ENCODE peak calls at places on chromosomes 13 and 19, in seven cellular contexts. G is heart right ventricle, Z is endodermal cell, P is A549, Q is breast epithelium, C is astrocyte of the cerebellum, N is neural crest cell. E is an unnamed sample.

GRCh38 chr19:7698583-7698982 is 3.3 kb downstream of the FCER2 start:
- DNase-seq in G (no peak), Z (no peak), P (no peak), Q (no peak), C (no peak), N (no peak), E (no peak)

GRCh38 chr13:40958655-40959054 is 60.5 kb downstream of the ELF1 start:
- DNase-seq in G (no peak), Z (no peak), P (no peak), Q (no peak), C (no peak), N (no peak), E (no peak)

GRCh38 chr19:41225238-41226052 is 6.4 kb downstream of the AXL start:
- DNase-seq in G (peak), Z (no peak), P (peak), Q (peak), C (peak), N (no peak), E (no peak)

GRCh38 chr13:30933334-30933681 is 852 bp downstream of the TEX26 start:
- DNase-seq in G (no peak), Z (no peak), P (no peak), Q (no peak), C (no peak), N (no peak), E (no peak)

GRCh38 chr19:1843646-1844394 is 4.5 kb downstream of the REXO1 start:
- DNase-seq in G (no peak), Z (peak), P (no peak), Q (no peak), C (no peak), N (no peak), E (no peak)

GRCh38 chr19:13055213-13056051 is 47.2 kb downstream of the LYL1 start:
- DNase-seq in G (peak), Z (peak), P (no peak), Q (peak), C (peak), N (no peak), E (peak)

GRCh38 chr13:69324109-69324886 is 783.3 kb upstream of the ATXN8OS start:
- DNase-seq in G (no peak), Z (no peak), P (no peak), Q (no peak), C (no peak), N (no peak), E (no peak)

GRCh38 chr13:29594710-29595379 is 643 bp downstream of the SLC7A1 start:
- DNase-seq in G (no peak), Z (peak), P (peak), Q (peak), C (no peak), N (peak), E (peak)

GRCh38 chr19:6735181-6735891 is 2.0 kb downstream of the GPR108 start:
- DNase-seq in G (no peak), Z (peak), P (no peak), Q (no peak), C (no peak), N (no peak), E (no peak)

GRCh38 chr13:113013303-113013702 is 44.3 kb downstream of the MCF2L start:
- DNase-seq in G (no peak), Z (no peak), P (no peak), Q (peak), C (no peak), N (no peak), E (no peak)

GRCh38 chr19:32677657-32678056 is 2.0 kb downstream of the RGS9BP start:
- DNase-seq in G (no peak), Z (peak), P (no peak), Q (no peak), C (no peak), N (no peak), E (no peak)

GRCh38 chr19:51479531-51480331 is 1.4 kb downstream of the CEACAM18 start:
- DNase-seq in G (no peak), Z (no peak), P (no peak), Q (no peak), C (no peak), N (no peak), E (no peak)

GRCh38 chr13:35086667-35087066 is 144.6 kb downstream of the NBEA start:
- DNase-seq in G (no peak), Z (no peak), P (no peak), Q (no peak), C (no peak), N (no peak), E (no peak)

GRCh38 chr19:53254451-53255341 is at the start of gene ZNF677:
- DNase-seq in G (peak), Z (peak), P (no peak), Q (peak), C (peak), N (peak), E (peak)

GRCh38 chr13:113062691-113063090 is 42.9 kb upstream of the F7 start:
- DNase-seq in G (no peak), Z (no peak), P (no peak), Q (no peak), C (no peak), N (no peak), E (no peak)

GRCh38 chr13:113432509-113433270 is 20.6 kb downstream of the ADPRHL1 start:
- DNase-seq in G (no peak), Z (peak), P (no peak), Q (no peak), C (no peak), N (no peak), E (no peak)

GRCh38 chr19:51440846-51441409 is 17.3 kb downstream of the SIGLEC8 start:
- DNase-seq in G (no peak), Z (no peak), P (no peak), Q (no peak), C (no peak), N (no peak), E (no peak)

GRCh38 chr19:41995959-41996797 is 2.1 kb upstream of the ATP1A3 start:
- DNase-seq in G (no peak), Z (peak), P (peak), Q (no peak), C (no peak), N (peak), E (no peak)

GRCh38 chr19:46828484-46828883 is 22.2 kb downstream of the AP2S1 start:
- DNase-seq in G (no peak), Z (no peak), P (no peak), Q (no peak), C (no peak), N (no peak), E (no peak)

GRCh38 chr13:40476175-40476958 is 190.1 kb downstream of the FOXO1 start:
- DNase-seq in G (no peak), Z (no peak), P (no peak), Q (no peak), C (no peak), N (no peak), E (no peak)

GRCh38 chr19:52941941-52942370 is 18.7 kb upstream of the ZNF888 start:
- DNase-seq in G (peak), Z (peak), P (no peak), Q (no peak), C (no peak), N (no peak), E (no peak)

GRCh38 chr19:53772943-53773342 is 51.2 kb downstream of the NLRP12 start:
- DNase-seq in G (peak), Z (peak), P (peak), Q (peak), C (peak), N (peak), E (no peak)

GRCh38 chr19:45087531-45087930 is 5.4 kb upstream of the PPP1R37 start:
- DNase-seq in G (no peak), Z (no peak), P (no peak), Q (no peak), C (no peak), N (no peak), E (no peak)

GRCh38 chr19:4233282-4233853 is 4.0 kb downstream of the EBI3 start:
- DNase-seq in G (no peak), Z (peak), P (no peak), Q (no peak), C (no peak), N (peak), E (peak)

GRCh38 chr19:45402469-45403070 is 2.3 kb downstream of the PPP1R13L start:
- DNase-seq in G (no peak), Z (peak), P (peak), Q (peak), C (no peak), N (peak), E (no peak)

GRCh38 chr19:34220472-34221063 is 33.8 kb upstream of the GARRE1 start:
- DNase-seq in G (peak), Z (peak), P (peak), Q (peak), C (no peak), N (peak), E (no peak)

GRCh38 chr13:41613984-41614581 is 156.7 kb downstream of the RGCC start:
- DNase-seq in G (peak), Z (no peak), P (no peak), Q (no peak), C (peak), N (no peak), E (no peak)

GRCh38 chr19:13850910-13851753 is 25.8 kb upstream of the NANOS3 start:
- DNase-seq in G (peak), Z (peak), P (no peak), Q (peak), C (peak), N (no peak), E (no peak)

GRCh38 chr19:35268546-35269424 is at the start of gene USF2:
- DNase-seq in G (peak), Z (peak), P (peak), Q (no peak), C (no peak), N (peak), E (no peak)

GRCh38 chr13:49459580-49459979 is 15.5 kb downstream of the SETDB2 start:
- DNase-seq in G (no peak), Z (no peak), P (no peak), Q (no peak), C (no peak), N (no peak), E (no peak)

GRCh38 chr13:61410669-61411297 is 4.9 kb downstream of the PCDH20 start:
- DNase-seq in G (no peak), Z (no peak), P (no peak), Q (no peak), C (peak), N (no peak), E (no peak)

GRCh38 chr19:55283548-55284393 is at the start of gene BRSK1:
- DNase-seq in G (peak), Z (peak), P (no peak), Q (no peak), C (no peak), N (peak), E (no peak)

GRCh38 chr19:33100894-33101644 is 20.1 kb downstream of the GPATCH1 start:
- DNase-seq in G (no peak), Z (no peak), P (peak), Q (no peak), C (no peak), N (no peak), E (no peak)

GRCh38 chr19:30719189-30719990 is 347.2 kb downstream of the ZNF536 start:
- DNase-seq in G (peak), Z (peak), P (no peak), Q (no peak), C (no peak), N (peak), E (no peak)

GRCh38 chr13:85864963-85865530 is 65.8 kb upstream of the SLITRK6 start:
- DNase-seq in G (no peak), Z (peak), P (no peak), Q (no peak), C (peak), N (no peak), E (no peak)

DNA sequence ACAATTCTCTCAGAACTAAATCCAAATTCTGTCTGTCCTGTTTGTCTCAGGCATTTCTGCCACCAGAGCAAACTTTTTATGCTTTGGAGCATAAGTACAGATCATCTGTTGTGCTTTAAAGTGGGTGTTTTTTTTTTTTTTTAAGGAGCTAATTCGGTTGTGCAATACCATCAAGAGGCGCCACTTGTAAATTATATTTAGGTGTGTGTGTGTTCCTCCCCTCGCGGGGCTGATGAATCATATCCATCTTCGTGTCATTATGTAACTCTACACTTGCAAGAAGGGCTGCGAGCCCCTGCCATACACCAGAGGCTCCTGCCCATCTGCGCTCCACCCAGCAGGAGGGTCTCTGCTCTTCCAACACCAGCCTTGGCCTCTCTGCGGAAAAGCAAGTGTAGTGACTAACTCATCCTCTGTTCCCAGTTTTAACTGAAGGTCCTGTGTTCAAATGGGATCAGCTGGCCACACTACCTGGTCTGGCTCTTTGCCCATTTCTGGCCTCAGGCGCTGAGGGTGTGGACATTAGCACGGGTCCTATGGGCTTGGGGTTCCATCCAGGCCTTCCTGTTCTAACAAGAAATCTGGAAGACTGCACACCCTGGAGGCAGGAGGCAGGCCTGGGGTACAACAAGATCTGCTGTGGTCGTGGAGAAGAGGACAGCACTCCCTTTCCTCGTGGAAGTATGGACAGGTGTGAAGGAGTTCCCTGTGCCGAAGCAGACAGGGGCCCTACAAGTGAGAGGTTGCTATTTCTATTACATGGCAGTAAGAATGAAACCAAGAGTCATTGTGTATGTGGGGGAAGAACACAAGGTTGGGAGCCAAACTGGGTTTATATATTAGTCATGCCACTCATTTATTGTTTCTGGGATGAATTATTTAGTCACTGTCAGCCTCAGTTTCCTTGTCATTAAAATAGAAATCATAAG is 96.1 kb upstream of the MBNL2 start:
- DNase-seq in G (no peak), Z (no peak), P (no peak), Q (no peak), C (no peak), N (no peak), E (no peak)
- TF ChIP-seq CTCF in G (no peak), Z (no peak), P (no peak), Q (no peak), C (no peak), N (no peak), E (peak)

GRCh38 chr19:48970923-48971395 is 5.8 kb downstream of the FTL start:
- DNase-seq in G (peak), Z (peak), P (peak), Q (no peak), C (peak), N (peak), E (peak)
- TF ChIP-seq CTCF in G (peak), Z (peak), P (peak), Q (peak), C (peak), N (peak), E (peak)

GRCh38 chr19:36973021-36973843 is 57.1 kb downstream of the ZNF568 start:
- DNase-seq in G (peak), Z (peak), P (no peak), Q (peak), C (peak), N (no peak), E (no peak)
- TF ChIP-seq CTCF in G (peak), Z (peak), P (no peak), Q (peak), C (peak), N (no peak), E (no peak)

GRCh38 chr19:347946-348861 is 3.6 kb upstream of the MIER2 start:
- DNase-seq in G (no peak), Z (peak), P (no peak), Q (no peak), C (no peak), N (no peak), E (no peak)
- TF ChIP-seq CTCF in G (no peak), Z (peak), P (no peak), Q (no peak), C (no peak), N (no peak), E (peak)

E was measured in type B pancreatic cell.